ENCODE peak calls at places on chromosomes 11 and 22, in six cellular contexts. One of them, this sample, is unnamed. For H3K27me3, the result is how much of the 10 kb centered on the place peaks cover.

GRCh38 chr22:44026066-44026629 is 2.0 kb downstream of the PARVB start:
- DNase-seq in HCT116: no peak
- DNase-seq in keratinocyte: no peak
- DNase-seq in IMR-90: no peak
- DNase-seq in PC-9: no peak
- DNase-seq in mesenchymal stem cell: no peak
- DNase-seq in this sample: peak

GRCh38 chr11:124467376-124468061 is 22.0 kb upstream of the OR8B8 start:
- DNase-seq in HCT116: no peak
- DNase-seq in keratinocyte: no peak
- DNase-seq in IMR-90: peak
- DNase-seq in PC-9: no peak
- DNase-seq in mesenchymal stem cell: no peak
- DNase-seq in this sample: no peak

GRCh38 chr11:61727401-61727811 is 25.0 kb upstream of the MYRF start:
- DNase-seq in HCT116: no peak
- DNase-seq in keratinocyte: no peak
- DNase-seq in IMR-90: no peak
- DNase-seq in PC-9: no peak
- DNase-seq in mesenchymal stem cell: no peak
- DNase-seq in this sample: no peak

GRCh38 chr22:22810018-22810427 is 77.6 kb upstream of the IGLL5 start:
- DNase-seq in HCT116: peak
- DNase-seq in keratinocyte: no peak
- DNase-seq in IMR-90: peak
- DNase-seq in PC-9: no peak
- DNase-seq in mesenchymal stem cell: no peak
- DNase-seq in this sample: no peak

GRCh38 chr11:121419839-121420238 is 32.3 kb upstream of the SORL1 start:
- DNase-seq in HCT116: no peak
- DNase-seq in keratinocyte: no peak
- DNase-seq in IMR-90: no peak
- DNase-seq in PC-9: no peak
- DNase-seq in mesenchymal stem cell: no peak
- DNase-seq in this sample: no peak

GRCh38 chr22:34877506-34877905 is 188.5 kb upstream of the ISX start:
- DNase-seq in HCT116: no peak
- DNase-seq in keratinocyte: no peak
- DNase-seq in IMR-90: no peak
- DNase-seq in PC-9: no peak
- DNase-seq in mesenchymal stem cell: no peak
- DNase-seq in this sample: no peak

GRCh38 chr11:64297722-64298358 is 2.3 kb upstream of the CATSPERZ start:
- DNase-seq in HCT116: no peak
- DNase-seq in keratinocyte: no peak
- DNase-seq in IMR-90: no peak
- DNase-seq in PC-9: peak
- DNase-seq in mesenchymal stem cell: no peak
- DNase-seq in this sample: no peak

GRCh38 chr11:45917286-45917622 is 423 bp downstream of the PEX16 start:
- DNase-seq in HCT116: no peak
- DNase-seq in keratinocyte: no peak
- DNase-seq in IMR-90: no peak
- DNase-seq in PC-9: no peak
- DNase-seq in mesenchymal stem cell: no peak
- DNase-seq in this sample: peak

GRCh38 chr11:125451400-125452124 is 44.5 kb downstream of the FEZ1 start:
- DNase-seq in HCT116: no peak
- DNase-seq in keratinocyte: no peak
- DNase-seq in IMR-90: peak
- DNase-seq in PC-9: no peak
- DNase-seq in mesenchymal stem cell: peak
- DNase-seq in this sample: peak

GRCh38 chr11:86035920-86036319 is 33.0 kb downstream of the PICALM start:
- DNase-seq in HCT116: no peak
- DNase-seq in keratinocyte: no peak
- DNase-seq in IMR-90: no peak
- DNase-seq in PC-9: no peak
- DNase-seq in mesenchymal stem cell: no peak
- DNase-seq in this sample: no peak
- H3K4me2 ChIP-seq in HCT116: no peak
- H3K4me2 ChIP-seq in keratinocyte: no peak
- H3K4me2 ChIP-seq in IMR-90: no peak
- H3K4me2 ChIP-seq in PC-9: no peak
- H3K4me2 ChIP-seq in mesenchymal stem cell: no peak
- H3K4me2 ChIP-seq in this sample: no peak

GRCh38 chr11:75678620-75679259 is 9.9 kb upstream of the MAP6 start:
- DNase-seq in HCT116: no peak
- DNase-seq in keratinocyte: no peak
- DNase-seq in IMR-90: no peak
- DNase-seq in PC-9: no peak
- DNase-seq in mesenchymal stem cell: no peak
- DNase-seq in this sample: no peak
- H3K27me3 ChIP-seq in HCT116: under half
- H3K27me3 ChIP-seq in keratinocyte: under half
- H3K27me3 ChIP-seq in IMR-90: under half
- H3K27me3 ChIP-seq in PC-9: under half
- H3K27me3 ChIP-seq in mesenchymal stem cell: under half
- H3K27me3 ChIP-seq in this sample: under half

GRCh38 chr22:39206491-39206890 is 38.3 kb downstream of the PDGFB start:
- DNase-seq in HCT116: no peak
- DNase-seq in keratinocyte: no peak
- DNase-seq in IMR-90: no peak
- DNase-seq in PC-9: no peak
- DNase-seq in mesenchymal stem cell: no peak
- DNase-seq in this sample: no peak

GRCh38 chr22:39208013-39208680 is 36.6 kb downstream of the PDGFB start:
- DNase-seq in HCT116: no peak
- DNase-seq in keratinocyte: no peak
- DNase-seq in IMR-90: no peak
- DNase-seq in PC-9: no peak
- DNase-seq in mesenchymal stem cell: no peak
- DNase-seq in this sample: no peak

GRCh38 chr22:39204216-39204615 is 40.6 kb downstream of the PDGFB start:
- DNase-seq in HCT116: no peak
- DNase-seq in keratinocyte: no peak
- DNase-seq in IMR-90: no peak
- DNase-seq in PC-9: no peak
- DNase-seq in mesenchymal stem cell: no peak
- DNase-seq in this sample: no peak

GRCh38 chr22:39207141-39208012 is 37.4 kb downstream of the PDGFB start:
- DNase-seq in HCT116: no peak
- DNase-seq in keratinocyte: no peak
- DNase-seq in IMR-90: peak
- DNase-seq in PC-9: peak
- DNase-seq in mesenchymal stem cell: no peak
- DNase-seq in this sample: no peak

GRCh38 chr22:39205344-39206021 is 39.3 kb downstream of the PDGFB start:
- DNase-seq in HCT116: peak
- DNase-seq in keratinocyte: no peak
- DNase-seq in IMR-90: peak
- DNase-seq in PC-9: peak
- DNase-seq in mesenchymal stem cell: peak
- DNase-seq in this sample: peak
- H3K4me2 ChIP-seq in HCT116: peak
- H3K4me2 ChIP-seq in keratinocyte: peak
- H3K4me2 ChIP-seq in IMR-90: peak
- H3K4me2 ChIP-seq in PC-9: peak
- H3K4me2 ChIP-seq in mesenchymal stem cell: no peak
- H3K4me2 ChIP-seq in this sample: peak

DNA sequence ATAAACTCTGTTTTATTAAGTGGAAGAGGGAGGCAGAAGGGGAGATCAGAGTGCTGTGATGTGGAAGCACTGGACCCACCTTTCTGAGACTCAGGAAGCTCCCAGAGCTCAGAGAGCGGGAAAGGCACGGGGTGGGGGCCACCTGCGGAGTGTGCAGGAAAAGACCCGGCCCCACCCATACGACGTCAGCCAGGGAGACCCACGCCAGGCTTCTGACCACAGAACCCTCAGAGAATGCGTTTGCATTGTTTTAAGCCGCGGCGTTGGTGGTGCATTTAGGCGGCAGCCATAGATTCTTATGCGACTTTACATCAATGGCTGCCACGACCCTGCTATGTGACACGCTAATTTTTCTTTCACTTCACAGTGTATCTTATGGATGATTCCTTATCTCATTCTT is 543.3 kb downstream of the BRD1 start:
- DNase-seq in HCT116: no peak
- DNase-seq in keratinocyte: no peak
- DNase-seq in IMR-90: no peak
- DNase-seq in PC-9: no peak
- DNase-seq in mesenchymal stem cell: no peak
- DNase-seq in this sample: no peak
- H3K27me3 ChIP-seq in HCT116: half or more
- H3K27me3 ChIP-seq in keratinocyte: under half
- H3K27me3 ChIP-seq in IMR-90: under half
- H3K27me3 ChIP-seq in PC-9: half or more
- H3K27me3 ChIP-seq in mesenchymal stem cell: under half
- H3K27me3 ChIP-seq in this sample: under half

GRCh38 chr11:9094420-9094819 is 3.0 kb upstream of the SCUBE2 start:
- DNase-seq in HCT116: no peak
- DNase-seq in keratinocyte: no peak
- DNase-seq in IMR-90: no peak
- DNase-seq in PC-9: no peak
- DNase-seq in mesenchymal stem cell: no peak
- DNase-seq in this sample: no peak

GRCh38 chr11:9096427-9096826 is 5.0 kb upstream of the SCUBE2 start:
- DNase-seq in HCT116: no peak
- DNase-seq in keratinocyte: no peak
- DNase-seq in IMR-90: no peak
- DNase-seq in PC-9: no peak
- DNase-seq in mesenchymal stem cell: no peak
- DNase-seq in this sample: no peak

GRCh38 chr11:9092085-9092484 is 686 bp upstream of the SCUBE2 start:
- DNase-seq in HCT116: no peak
- DNase-seq in keratinocyte: no peak
- DNase-seq in IMR-90: no peak
- DNase-seq in PC-9: no peak
- DNase-seq in mesenchymal stem cell: no peak
- DNase-seq in this sample: no peak

GRCh38 chr11:9092846-9093778 is 1.7 kb upstream of the SCUBE2 start:
- DNase-seq in HCT116: no peak
- DNase-seq in keratinocyte: no peak
- DNase-seq in IMR-90: no peak
- DNase-seq in PC-9: no peak
- DNase-seq in mesenchymal stem cell: no peak
- DNase-seq in this sample: peak

DNA sequence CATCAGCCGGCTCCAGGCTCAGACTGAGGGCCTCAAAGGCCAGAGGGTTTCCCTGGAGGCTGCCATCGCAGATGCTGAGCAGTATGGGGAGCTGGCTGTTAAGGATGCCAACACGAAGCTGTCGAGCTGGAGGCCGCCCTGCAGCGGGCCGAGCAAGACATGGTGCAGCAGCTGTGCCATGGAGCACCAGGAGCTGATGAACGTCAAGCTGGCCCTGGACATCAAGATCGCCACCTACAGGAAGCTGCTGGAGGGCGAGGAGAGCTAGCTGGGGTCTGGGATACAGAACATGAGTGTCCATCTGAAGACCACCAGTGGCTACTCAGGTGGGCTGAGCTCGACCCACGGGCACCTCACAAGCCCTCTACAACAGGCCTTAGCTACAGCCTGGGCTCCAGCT is 4.0 kb upstream of the SCUBE2 start:
- DNase-seq in HCT116: no peak
- DNase-seq in keratinocyte: no peak
- DNase-seq in IMR-90: no peak
- DNase-seq in PC-9: no peak
- DNase-seq in mesenchymal stem cell: no peak
- DNase-seq in this sample: no peak
- H3K4me2 ChIP-seq in HCT116: no peak
- H3K4me2 ChIP-seq in keratinocyte: no peak
- H3K4me2 ChIP-seq in IMR-90: no peak
- H3K4me2 ChIP-seq in PC-9: no peak
- H3K4me2 ChIP-seq in mesenchymal stem cell: no peak
- H3K4me2 ChIP-seq in this sample: no peak

GRCh38 chr11:44304091-44305084 is 5.6 kb downstream of the ALX4 start:
- DNase-seq in HCT116: no peak
- DNase-seq in keratinocyte: no peak
- DNase-seq in IMR-90: no peak
- DNase-seq in PC-9: no peak
- DNase-seq in mesenchymal stem cell: peak
- DNase-seq in this sample: peak

GRCh38 chr11:44301856-44302231 is 8.1 kb downstream of the ALX4 start:
- DNase-seq in HCT116: peak
- DNase-seq in keratinocyte: no peak
- DNase-seq in IMR-90: no peak
- DNase-seq in PC-9: peak
- DNase-seq in mesenchymal stem cell: peak
- DNase-seq in this sample: peak

GRCh38 chr11:44298862-44299261 is 11.1 kb downstream of the ALX4 start:
- DNase-seq in HCT116: no peak
- DNase-seq in keratinocyte: no peak
- DNase-seq in IMR-90: no peak
- DNase-seq in PC-9: no peak
- DNase-seq in mesenchymal stem cell: no peak
- DNase-seq in this sample: no peak

GRCh38 chr11:44303401-44303938 is 6.5 kb downstream of the ALX4 start:
- DNase-seq in HCT116: no peak
- DNase-seq in keratinocyte: no peak
- DNase-seq in IMR-90: no peak
- DNase-seq in PC-9: no peak
- DNase-seq in mesenchymal stem cell: no peak
- DNase-seq in this sample: no peak

GRCh38 chr11:44300881-44301855 is 8.8 kb downstream of the ALX4 start:
- DNase-seq in HCT116: no peak
- DNase-seq in keratinocyte: no peak
- DNase-seq in IMR-90: no peak
- DNase-seq in PC-9: peak
- DNase-seq in mesenchymal stem cell: peak
- DNase-seq in this sample: no peak
- H3K27me3 ChIP-seq in HCT116: under half
- H3K27me3 ChIP-seq in keratinocyte: half or more
- H3K27me3 ChIP-seq in IMR-90: half or more
- H3K27me3 ChIP-seq in PC-9: under half
- H3K27me3 ChIP-seq in mesenchymal stem cell: half or more
- H3K27me3 ChIP-seq in this sample: under half

This sample was measured in GM23248.